ENCODE peak calls at places on chromosomes 2 and 18, in five cellular contexts. S is H1, O is K562, R is HepG2, C is GM12878. A is an unnamed sample.

GRCh38 chr2:148725569-148725968 is 81.0 kb downstream of the EPC2 start:
- DNase-seq in S (no peak), O (no peak), R (no peak), C (no peak), A (no peak)

GRCh38 chr2:122063716-122064115 is 308.3 kb downstream of the TSN start:
- DNase-seq in S (no peak), O (no peak), R (no peak), C (no peak), A (no peak)

GRCh38 chr2:229456091-229456490 is 185.0 kb upstream of the PID1 start:
- DNase-seq in S (no peak), O (no peak), R (no peak), C (no peak), A (no peak)

GRCh38 chr2:42286268-42286946 is 74.6 kb downstream of the COX7A2L start:
- DNase-seq in S (no peak), O (no peak), R (peak; percentile 82), C (no peak), A (no peak)

GRCh38 chr2:240567872-240568677 is at the start of gene RNPEPL1:
- DNase-seq in S (no peak), O (peak; percentile 56), R (no peak), C (no peak), A (peak; percentile 40)

GRCh38 chr2:207950063-207950760 is 75.1 kb downstream of the PLEKHM3 start:
- DNase-seq in S (no peak), O (no peak), R (no peak), C (no peak), A (no peak)

GRCh38 chr2:172600644-172601043 is 44.8 kb downstream of the PDK1 start:
- DNase-seq in S (no peak), O (peak; percentile 59), R (no peak), C (no peak), A (no peak)

GRCh38 chr18:55100817-55101457 is 141.7 kb upstream of the CCDC68 start:
- DNase-seq in S (no peak), O (no peak), R (no peak), C (no peak), A (no peak)

GRCh38 chr2:157761520-157761919 is 114.6 kb downstream of the ACVR1 start:
- DNase-seq in S (no peak), O (no peak), R (no peak), C (no peak), A (no peak)

GRCh38 chr2:57180678-57181077 is 865.9 kb upstream of the VRK2 start:
- DNase-seq in S (no peak), O (no peak), R (no peak), C (no peak), A (no peak)

GRCh38 chr2:57182941-57183340 is 863.7 kb upstream of the VRK2 start:
- DNase-seq in S (no peak), O (no peak), R (no peak), C (no peak), A (no peak)

GRCh38 chr2:57185568-57185967 is 861.0 kb upstream of the VRK2 start:
- DNase-seq in S (no peak), O (no peak), R (no peak), C (no peak), A (no peak)

GRCh38 chr2:57180042-57180567 is 866.5 kb upstream of the VRK2 start:
- DNase-seq in S (no peak), O (no peak), R (no peak), C (no peak), A (no peak)

DNA sequence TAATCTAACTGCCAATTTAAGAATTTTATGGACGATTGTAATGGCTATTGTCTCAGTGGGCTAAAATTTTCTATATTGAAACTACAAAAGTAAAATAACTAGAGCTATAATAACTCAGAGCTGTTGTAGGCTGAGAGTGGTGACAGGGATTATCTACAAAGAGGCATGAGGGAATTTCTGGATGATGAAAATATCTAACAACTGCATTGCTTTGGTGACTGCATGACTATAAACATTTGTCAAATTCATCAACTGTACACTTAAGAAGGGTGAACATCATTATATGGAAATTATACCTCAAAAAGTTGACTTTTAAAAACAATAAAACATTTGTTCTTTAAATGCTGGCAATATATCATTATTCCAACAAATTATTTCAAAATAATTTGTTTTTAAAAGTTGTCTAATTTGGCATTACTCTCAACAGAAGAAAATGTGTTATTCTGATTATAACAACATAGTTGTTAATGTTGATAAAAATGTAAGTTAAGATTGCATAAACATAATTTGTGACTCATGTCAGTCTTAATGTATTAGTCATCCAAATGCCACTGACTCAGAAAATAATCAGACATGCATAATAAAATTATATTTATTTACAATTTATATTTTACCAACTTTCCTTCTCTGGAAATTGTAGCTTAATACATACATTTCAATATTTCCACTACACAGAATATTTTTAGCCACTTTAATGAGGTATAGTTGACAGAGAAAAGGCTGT is 865.1 kb upstream of the VRK2 start:
- DNase-seq in S (no peak), O (no peak), R (no peak), C (no peak), A (no peak)
- TF ChIP-seq ATF3 in S (no peak), O (no peak), R (no peak), C (no peak), A (no peak)

DNA sequence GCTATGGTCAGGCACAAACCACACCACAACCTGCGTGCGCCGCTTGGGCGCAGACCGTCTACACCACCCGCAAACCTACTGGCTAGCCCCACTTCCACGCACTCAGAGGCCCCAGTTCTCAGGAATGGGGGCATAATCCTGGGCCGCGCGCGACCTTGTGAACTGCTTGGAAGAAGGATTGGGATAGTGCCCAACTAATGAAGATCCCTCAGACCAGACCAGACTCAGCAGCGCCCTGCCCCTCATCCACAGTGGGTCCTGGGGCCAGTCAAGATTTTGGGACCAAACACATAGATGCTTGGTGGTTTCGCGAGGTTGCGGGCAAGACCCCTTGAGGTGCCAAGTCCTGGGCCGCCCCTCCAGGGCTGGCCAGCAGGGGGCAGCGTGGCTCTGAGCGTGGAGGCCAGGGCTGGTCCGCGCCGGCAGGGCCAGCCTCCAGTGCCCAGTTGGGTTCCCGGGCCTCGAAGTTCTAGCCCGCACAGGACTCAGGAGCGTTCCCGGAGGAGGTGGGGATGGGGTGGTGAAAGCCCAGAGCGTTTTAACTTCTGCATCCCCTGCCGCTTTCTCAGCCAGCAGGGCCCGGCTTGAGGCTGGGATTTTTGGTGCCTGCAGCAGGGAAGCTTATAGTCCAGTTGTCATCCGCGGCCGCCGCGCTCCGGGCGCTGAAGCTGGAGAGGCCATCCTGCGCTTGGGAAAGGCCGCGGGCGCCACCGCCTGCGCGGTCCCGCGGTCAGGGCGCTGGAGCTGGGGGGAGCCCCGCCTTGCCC is 8.3 kb downstream of the OSR1 start:
- DNase-seq in S (no peak), O (peak; percentile 64), R (peak; percentile 27), C (no peak), A (peak; percentile 87)
- TF ChIP-seq CREB1 in S (no peak), O (peak; percentile 26), R (no peak), C (no peak), A (no peak)

DNA sequence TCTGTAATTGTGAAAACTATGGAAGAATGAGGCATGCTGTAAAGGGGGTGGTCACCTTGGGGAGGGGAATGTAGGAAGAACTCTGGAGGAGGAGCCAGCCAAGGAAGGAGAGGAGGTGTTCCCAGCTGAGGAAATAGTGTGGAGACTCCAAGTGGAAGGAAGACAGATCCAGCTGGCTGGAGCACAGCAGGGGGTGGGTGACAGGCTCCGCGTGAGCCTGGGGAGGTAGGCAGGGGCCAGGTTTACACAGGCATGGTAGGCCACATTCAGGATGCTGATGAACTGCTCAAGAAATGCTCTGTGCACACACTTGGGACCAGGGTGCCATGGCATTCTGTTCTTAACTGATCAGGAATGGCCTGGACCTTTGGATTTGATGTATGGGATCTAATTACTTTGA is 16.7 kb downstream of the AFF3 start:
- DNase-seq in S (no peak), O (no peak), R (no peak), C (no peak), A (no peak)
- TF ChIP-seq ATF3 in S (no peak), O (no peak), R (no peak), C (no peak), A (no peak)

DNA sequence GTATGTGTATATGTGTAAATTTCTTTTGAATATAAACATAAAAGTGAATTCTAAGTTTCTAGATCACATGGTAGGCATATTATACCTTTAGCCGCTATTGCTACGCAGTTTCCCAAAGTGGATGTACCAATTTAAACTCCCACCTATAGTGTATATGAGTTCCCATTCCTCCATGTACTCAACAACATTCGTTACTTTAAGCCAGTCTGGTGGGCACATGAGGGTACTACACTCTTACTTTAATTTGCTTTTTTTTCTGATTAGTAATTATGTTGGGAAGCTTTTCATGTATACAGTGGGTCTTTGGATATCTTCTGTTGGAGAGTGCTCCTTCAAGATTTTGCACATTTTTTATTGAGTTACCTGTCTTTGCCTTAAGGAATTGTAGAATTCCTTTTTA is 683.8 kb downstream of the ERBB4 start:
- DNase-seq in S (no peak), O (no peak), R (no peak), C (no peak), A (no peak)
- TF ChIP-seq CREB1 in S (no peak), O (no peak), R (no peak), C (no peak), A (no peak)

GRCh38 chr2:98571121-98571701 is 37.1 kb downstream of the COA5 start:
- DNase-seq in S (no peak), O (no peak), R (no peak), C (no peak), A (no peak)

GRCh38 chr2:98569915-98570314 is 38.4 kb downstream of the COA5 start:
- DNase-seq in S (no peak), O (no peak), R (no peak), C (no peak), A (no peak)

GRCh38 chr2:98568161-98568956 is 40.0 kb downstream of the COA5 start:
- DNase-seq in S (no peak), O (no peak), R (no peak), C (no peak), A (no peak)

GRCh38 chr2:98570356-98570755 is 38.0 kb downstream of the COA5 start:
- DNase-seq in S (no peak), O (no peak), R (no peak), C (no peak), A (no peak)

GRCh38 chr2:98569197-98569793 is 39.0 kb downstream of the COA5 start:
- DNase-seq in S (peak; percentile 19), O (peak; percentile 85), R (peak; percentile 41), C (no peak), A (peak; percentile 88)
- TF ChIP-seq ATF3 in S (no peak), O (no peak), R (no peak), C (no peak), A (no peak)

DNA sequence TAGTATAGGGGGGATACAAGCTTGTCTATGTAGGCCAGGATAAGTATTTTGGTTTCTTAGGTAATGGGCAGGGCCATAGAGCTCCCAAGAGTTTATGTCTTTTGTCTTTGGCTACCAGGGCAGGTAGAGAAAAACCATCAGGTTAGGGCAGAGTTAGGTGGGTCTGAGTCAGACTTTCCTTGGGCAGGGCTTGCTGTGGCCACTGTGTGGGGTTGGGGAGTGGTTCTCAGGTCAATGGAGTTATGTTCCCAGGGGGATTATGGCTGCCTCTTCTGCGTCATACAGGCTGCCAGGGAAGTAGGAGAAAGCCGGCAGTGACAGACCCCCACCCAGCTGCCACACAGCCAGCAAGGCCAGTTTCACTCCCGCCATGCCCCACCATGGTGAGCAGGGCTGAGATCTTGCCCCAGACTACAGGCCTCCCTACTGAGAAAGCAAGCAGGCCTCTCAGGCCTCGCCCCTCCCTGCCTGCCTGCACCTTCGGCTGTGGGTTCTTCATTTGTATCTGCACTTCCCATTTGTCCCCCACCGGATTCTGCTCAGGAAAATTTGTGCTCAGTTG is 55.5 kb downstream of the RPIA start:
- DNase-seq in S (no peak), O (no peak), R (no peak), C (no peak), A (no peak)
- TF ChIP-seq CREB1 in S (no peak), O (no peak), R (no peak), C (no peak), A (no peak)